ENCODE peak calls at places on chromosome 7, in four cellular contexts. P is left lung; J is stimulated activated naive CD8-positive, alpha-beta T cell treated with anti-CD3 and anti-CD28 coated beads, Interleukin-15, amount 100 ng/mL, for 72 hours; N is Right ventricle myocardium inferior. L is an unnamed sample.

GRCh38 chr7:593324-594115 is 73.9 kb upstream of the PDGFA start:
- ATAC-seq in P (no peak), J (peak), N (peak), L (no peak)

GRCh38 chr7:78709658-78710057 is 743.8 kb downstream of the MAGI2 start:
- ATAC-seq in P (no peak), J (no peak), N (no peak), L (no peak)

GRCh38 chr7:142557971-142558582 is 191.2 kb upstream of the PRSS1 start:
- ATAC-seq in P (peak), J (peak), N (no peak), L (peak)

GRCh38 chr7:95485749-95486148 is at the start of gene ASB4:
- ATAC-seq in P (no peak), J (no peak), N (peak), L (no peak)

GRCh38 chr7:117807688-117808087 is 65.6 kb downstream of the CTTNBP2 start:
- ATAC-seq in P (no peak), J (no peak), N (no peak), L (no peak)

GRCh38 chr7:90607196-90607595 is 11.1 kb downstream of the CDK14 start:
- ATAC-seq in P (peak), J (no peak), N (no peak), L (no peak)

GRCh38 chr7:154862153-154862791 is 140.7 kb downstream of the PAXIP1 start:
- ATAC-seq in P (no peak), J (no peak), N (no peak), L (no peak)

GRCh38 chr7:102287082-102287464 is 405 bp downstream of the SH2B2 start:
- ATAC-seq in P (peak), J (peak), N (no peak), L (peak)

GRCh38 chr7:43516581-43517342 is 66.1 kb upstream of the STK17A start:
- ATAC-seq in P (no peak), J (peak), N (no peak), L (peak)

GRCh38 chr7:152424348-152425108 is 11.3 kb downstream of the KMT2C start:
- ATAC-seq in P (peak), J (peak), N (no peak), L (peak)

L was measured in esophagus mucosa.